ENCODE peak calls at places on chromosomes 3 and 15, in eight cellular contexts. A, M, S, C, W, G, F and H are unnamed samples.
A peak's percentile ranks its signal among the peaks of the same experiment; 100 is the strongest.

GRCh38 chr15:98865397-98866339 is 141.9 kb downstream of the PGPEP1L start:
- DNase-seq in A (peak; percentile 85), M (peak; percentile 28), S (peak; percentile 68), C (peak; percentile 84), W (no peak), G (no peak), F (peak; percentile 71), H (no peak)

GRCh38 chr3:195045481-195045880 is 225.5 kb downstream of the XXYLT1 start:
- DNase-seq in A (no peak), M (no peak), S (no peak), C (no peak), W (no peak), G (no peak), F (no peak), H (no peak)

GRCh38 chr3:66441124-66441523 is 59.7 kb downstream of the LRIG1 start:
- DNase-seq in A (no peak), M (no peak), S (peak; percentile 72), C (no peak), W (no peak), G (no peak), F (no peak), H (no peak)

GRCh38 chr3:173986861-173987410 is 589.4 kb downstream of the NLGN1 start:
- DNase-seq in A (no peak), M (no peak), S (no peak), C (no peak), W (no peak), G (no peak), F (no peak), H (no peak)

GRCh38 chr15:100623301-100623700 is 20.9 kb downstream of the ASB7 start:
- DNase-seq in A (no peak), M (no peak), S (no peak), C (no peak), W (no peak), G (no peak), F (no peak), H (no peak)

GRCh38 chr15:92898988-92899909 is 875 bp upstream of the CHD2 start:
- DNase-seq in A (no peak), M (no peak), S (peak; percentile 50), C (no peak), W (no peak), G (no peak), F (no peak), H (peak; percentile 73)

GRCh38 chr3:134650431-134651346 is at the start of gene KY:
- DNase-seq in A (peak; percentile 69), M (no peak), S (peak; percentile 26), C (peak; percentile 83), W (peak; percentile 33), G (no peak), F (no peak), H (peak; percentile 9)

GRCh38 chr3:143952569-143953069 is 19.0 kb upstream of the DIPK2A start:
- DNase-seq in A (no peak), M (no peak), S (no peak), C (no peak), W (no peak), G (no peak), F (no peak), H (no peak)

GRCh38 chr3:61869378-61869777 is 308.0 kb downstream of the PTPRG start:
- DNase-seq in A (no peak), M (no peak), S (no peak), C (no peak), W (no peak), G (no peak), F (no peak), H (no peak)

GRCh38 chr3:142586803-142587406 is 8.4 kb upstream of the ATR start:
- DNase-seq in A (no peak), M (peak; percentile 85), S (peak; percentile 73), C (peak; percentile 64), W (no peak), G (no peak), F (peak; percentile 44), H (peak; percentile 84)

GRCh38 chr3:159751141-159751540 is 237.5 kb upstream of the IL12A start:
- DNase-seq in A (no peak), M (no peak), S (peak; percentile 52), C (no peak), W (no peak), G (no peak), F (no peak), H (no peak)

GRCh38 chr3:133459400-133459799 is 59.5 kb downstream of the BFSP2 start:
- DNase-seq in A (no peak), M (peak; percentile 27), S (no peak), C (no peak), W (no peak), G (no peak), F (no peak), H (no peak)

GRCh38 chr3:10205461-10206165 is 40.9 kb downstream of the IRAK2 start:
- DNase-seq in A (no peak), M (no peak), S (peak; percentile 95), C (no peak), W (no peak), G (no peak), F (no peak), H (peak; percentile 83)

GRCh38 chr15:82812994-82813393 is 3.6 kb downstream of the WHAMM start:
- DNase-seq in A (no peak), M (no peak), S (no peak), C (no peak), W (no peak), G (no peak), F (no peak), H (no peak)

GRCh38 chr15:78726870-78727551 is 84.3 kb downstream of the ADAMTS7 start:
- DNase-seq in A (peak; percentile 93), M (peak; percentile 28), S (no peak), C (peak; percentile 55), W (no peak), G (no peak), F (peak; percentile 91), H (peak; percentile 81)

GRCh38 chr3:170353485-170353884 is 4.0 kb upstream of the SKIL start:
- DNase-seq in A (no peak), M (no peak), S (no peak), C (no peak), W (no peak), G (no peak), F (no peak), H (no peak)

GRCh38 chr3:142027713-142028112 is 121.6 kb downstream of the TFDP2 start:
- DNase-seq in A (no peak), M (no peak), S (no peak), C (peak; percentile 10), W (no peak), G (no peak), F (no peak), H (no peak)

GRCh38 chr3:104846270-104846669 is 520.4 kb upstream of the ALCAM start:
- DNase-seq in A (no peak), M (no peak), S (peak; percentile 90), C (no peak), W (no peak), G (no peak), F (no peak), H (no peak)

GRCh38 chr15:62880278-62880677 is 162.3 kb upstream of the TPM1 start:
- DNase-seq in A (no peak), M (no peak), S (peak; percentile 37), C (peak; percentile 51), W (no peak), G (no peak), F (no peak), H (no peak)

DNA sequence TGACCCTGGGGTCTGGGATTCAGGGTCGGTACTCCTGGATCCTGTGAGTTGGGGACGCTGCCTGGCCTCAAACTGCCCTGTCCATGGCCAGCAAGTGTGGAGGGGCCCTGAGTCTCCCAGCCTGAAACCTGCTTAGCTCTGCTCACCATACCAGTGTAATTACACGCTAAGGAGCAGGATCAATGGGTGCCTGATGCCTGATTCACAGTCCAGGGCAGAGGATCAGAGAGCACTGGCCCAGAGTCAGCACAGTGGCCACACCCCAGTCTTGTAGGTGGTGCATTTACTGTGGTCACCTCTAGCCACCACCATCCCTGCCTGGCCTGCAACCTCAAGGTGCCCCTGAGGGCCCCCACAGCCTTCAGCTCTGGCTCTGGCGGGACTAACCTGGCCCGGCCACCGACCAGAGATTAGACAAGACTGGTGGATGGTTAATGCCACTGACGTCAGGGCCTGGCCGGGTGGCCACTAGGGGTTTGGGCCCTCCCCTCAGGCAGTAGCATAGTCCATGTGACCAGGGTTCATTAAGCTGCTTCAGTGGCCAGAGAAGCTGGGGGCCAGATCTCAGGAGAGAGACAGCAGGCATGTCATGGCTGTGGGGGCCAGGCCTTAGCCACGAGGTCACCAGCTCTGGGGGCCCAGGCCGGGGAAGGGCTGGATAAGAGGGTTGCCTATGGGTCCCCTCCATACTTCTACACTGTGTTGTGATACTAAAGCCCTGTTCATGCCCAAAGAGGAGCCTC is 3.3 kb upstream of the SLC38A3 start:
- DNase-seq in A (no peak), M (peak; percentile 79), S (no peak), C (no peak), W (no peak), G (no peak), F (peak; percentile 16), H (no peak)
- TF ChIP-seq USF2 in A (no peak), M (peak; percentile 83), S (no peak), C (no peak), W (no peak), G (no peak), F (no peak), H (no peak)

GRCh38 chr15:45157974-45158373 is 28.2 kb downstream of the DUOX1 start:
- DNase-seq in A (no peak), M (no peak), S (peak; percentile 81), C (no peak), W (no peak), G (no peak), F (no peak), H (no peak)
- TF ChIP-seq USF2 in A (no peak), M (no peak), S (no peak), C (no peak), W (no peak), G (no peak), F (no peak), H (no peak)

GRCh38 chr15:46441294-46442062 is 806.6 kb downstream of the SQOR start:
- DNase-seq in A (no peak), M (no peak), S (no peak), C (no peak), W (no peak), G (no peak), F (no peak), H (no peak)
- TF ChIP-seq USF2 in A (no peak), M (no peak), S (no peak), C (no peak), W (no peak), G (no peak), F (no peak), H (no peak)

GRCh38 chr3:55615694-55616310 is 128.7 kb upstream of the WNT5A start:
- DNase-seq in A (peak; percentile 56), M (no peak), S (no peak), C (no peak), W (peak; percentile 72), G (no peak), F (no peak), H (no peak)

GRCh38 chr3:55616803-55617202 is 129.7 kb upstream of the WNT5A start:
- DNase-seq in A (no peak), M (no peak), S (no peak), C (no peak), W (no peak), G (no peak), F (no peak), H (no peak)

GRCh38 chr3:55617385-55617784 is 130.3 kb upstream of the WNT5A start:
- DNase-seq in A (no peak), M (no peak), S (no peak), C (no peak), W (no peak), G (no peak), F (no peak), H (no peak)

GRCh38 chr3:55619186-55619808 is 132.2 kb upstream of the WNT5A start:
- DNase-seq in A (no peak), M (no peak), S (no peak), C (no peak), W (no peak), G (no peak), F (no peak), H (no peak)

GRCh38 chr3:55615039-55615693 is 128.1 kb upstream of the WNT5A start:
- DNase-seq in A (no peak), M (no peak), S (peak; percentile 41), C (no peak), W (no peak), G (no peak), F (no peak), H (no peak)
- TF ChIP-seq USF2 in A (no peak), M (no peak), S (no peak), C (no peak), W (no peak), G (no peak), F (no peak), H (no peak)